ENCODE peak calls at places on chromosomes 1 and 21, in six cellular contexts. One of them, this sample, is unnamed.

GRCh38 chr1:235843458-235843857 is 23.2 kb downstream of the LYST start:
- DNase-seq in spleen: no peak
- DNase-seq in breast epithelium: no peak
- DNase-seq in esophagus squamous epithelium: no peak
- DNase-seq in IMR-90: peak; percentile 68
- DNase-seq in uterus: no peak
- DNase-seq in this sample: no peak

GRCh38 chr1:18927082-18927653 is 24.8 kb upstream of the ALDH4A1 start:
- DNase-seq in spleen: peak; percentile 88
- DNase-seq in breast epithelium: no peak
- DNase-seq in esophagus squamous epithelium: no peak
- DNase-seq in IMR-90: no peak
- DNase-seq in uterus: no peak
- DNase-seq in this sample: no peak

GRCh38 chr1:218742478-218743260 is 397.5 kb downstream of the TGFB2 start:
- DNase-seq in spleen: no peak
- DNase-seq in breast epithelium: no peak
- DNase-seq in esophagus squamous epithelium: no peak
- DNase-seq in IMR-90: no peak
- DNase-seq in uterus: no peak
- DNase-seq in this sample: no peak

GRCh38 chr1:161066694-161067093 is 3.0 kb downstream of the ARHGAP30 start:
- DNase-seq in spleen: no peak
- DNase-seq in breast epithelium: no peak
- DNase-seq in esophagus squamous epithelium: no peak
- DNase-seq in IMR-90: no peak
- DNase-seq in uterus: no peak
- DNase-seq in this sample: no peak

GRCh38 chr1:39623053-39623452 is 16.4 kb downstream of the HEYL start:
- DNase-seq in spleen: no peak
- DNase-seq in breast epithelium: no peak
- DNase-seq in esophagus squamous epithelium: no peak
- DNase-seq in IMR-90: no peak
- DNase-seq in uterus: peak; percentile 47
- DNase-seq in this sample: peak; percentile 65

GRCh38 chr1:180231506-180232420 is 1.7 kb downstream of the LHX4 start:
- DNase-seq in spleen: no peak
- DNase-seq in breast epithelium: no peak
- DNase-seq in esophagus squamous epithelium: no peak
- DNase-seq in IMR-90: peak; percentile 45
- DNase-seq in uterus: no peak
- DNase-seq in this sample: no peak

GRCh38 chr1:78491311-78492071 is 717 bp downstream of the PTGFR start:
- DNase-seq in spleen: no peak
- DNase-seq in breast epithelium: no peak
- DNase-seq in esophagus squamous epithelium: no peak
- DNase-seq in IMR-90: peak; percentile 61
- DNase-seq in uterus: peak; percentile 64
- DNase-seq in this sample: no peak

GRCh38 chr1:54287821-54288220 is 87.9 kb downstream of the MRPL37 start:
- DNase-seq in spleen: no peak
- DNase-seq in breast epithelium: no peak
- DNase-seq in esophagus squamous epithelium: no peak
- DNase-seq in IMR-90: peak; percentile 63
- DNase-seq in uterus: no peak
- DNase-seq in this sample: peak; percentile 71

GRCh38 chr1:190376067-190376466 is 101.6 kb downstream of the BRINP3 start:
- DNase-seq in spleen: no peak
- DNase-seq in breast epithelium: no peak
- DNase-seq in esophagus squamous epithelium: no peak
- DNase-seq in IMR-90: no peak
- DNase-seq in uterus: no peak
- DNase-seq in this sample: no peak

GRCh38 chr1:150150511-150151021 is 850 bp downstream of the PLEKHO1 start:
- DNase-seq in spleen: peak; percentile 88
- DNase-seq in breast epithelium: no peak
- DNase-seq in esophagus squamous epithelium: no peak
- DNase-seq in IMR-90: no peak
- DNase-seq in uterus: peak; percentile 58
- DNase-seq in this sample: no peak

GRCh38 chr1:67771152-67771551 is 62.1 kb downstream of the GNG12 start:
- DNase-seq in spleen: no peak
- DNase-seq in breast epithelium: no peak
- DNase-seq in esophagus squamous epithelium: no peak
- DNase-seq in IMR-90: peak; percentile 92
- DNase-seq in uterus: no peak
- DNase-seq in this sample: no peak

GRCh38 chr1:119794230-119794629 is 17.0 kb downstream of the REG4 start:
- DNase-seq in spleen: no peak
- DNase-seq in breast epithelium: no peak
- DNase-seq in esophagus squamous epithelium: no peak
- DNase-seq in IMR-90: no peak
- DNase-seq in uterus: no peak
- DNase-seq in this sample: no peak

GRCh38 chr1:29711582-29712274 is 475.4 kb downstream of the PTPRU start:
- DNase-seq in spleen: no peak
- DNase-seq in breast epithelium: no peak
- DNase-seq in esophagus squamous epithelium: no peak
- DNase-seq in IMR-90: peak; percentile 78
- DNase-seq in uterus: no peak
- DNase-seq in this sample: no peak

GRCh38 chr21:37257967-37258877 is 8.9 kb downstream of the VPS26C start:
- DNase-seq in spleen: peak; percentile 88
- DNase-seq in breast epithelium: peak; percentile 37
- DNase-seq in esophagus squamous epithelium: no peak
- DNase-seq in IMR-90: peak; percentile 36
- DNase-seq in uterus: peak; percentile 48
- DNase-seq in this sample: peak; percentile 7
- H3K27me3 ChIP-seq in spleen: no peaks in the 10 kb centered on the region
- H3K27me3 ChIP-seq in breast epithelium: no peaks in the 10 kb centered on the region
- H3K27me3 ChIP-seq in esophagus squamous epithelium: no peaks in the 10 kb centered on the region
- H3K27me3 ChIP-seq in IMR-90: no peaks in the 10 kb centered on the region
- H3K27me3 ChIP-seq in uterus: no peaks in the 10 kb centered on the region
- H3K27me3 ChIP-seq in this sample: no peaks in the 10 kb centered on the region

DNA sequence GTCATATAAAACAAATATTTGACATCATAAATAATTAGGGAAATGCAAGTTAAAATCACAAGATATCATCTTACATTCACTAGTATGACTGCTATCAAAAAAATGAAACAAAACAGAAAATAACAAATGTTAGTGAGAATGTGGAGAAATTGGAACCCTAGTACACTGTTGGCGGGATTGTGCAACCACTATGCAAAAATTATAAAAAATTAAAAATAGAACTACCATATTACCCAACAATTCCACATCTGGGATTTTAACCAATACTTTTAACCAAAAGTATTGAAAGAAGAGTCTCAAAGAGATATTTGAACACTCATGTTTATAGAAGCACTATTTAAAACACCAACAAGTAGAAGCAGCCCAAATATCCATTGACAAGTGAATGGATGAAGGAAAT is 797.2 kb upstream of the ADAMTS5 start:
- DNase-seq in spleen: no peak
- DNase-seq in breast epithelium: no peak
- DNase-seq in esophagus squamous epithelium: no peak
- DNase-seq in IMR-90: no peak
- DNase-seq in uterus: no peak
- DNase-seq in this sample: no peak
- H3K9me3 ChIP-seq in spleen: no peaks in the 10 kb centered on the region
- H3K9me3 ChIP-seq in breast epithelium: no peaks in the 10 kb centered on the region
- H3K9me3 ChIP-seq in esophagus squamous epithelium: no peaks in the 10 kb centered on the region
- H3K9me3 ChIP-seq in IMR-90: no peaks in the 10 kb centered on the region
- H3K9me3 ChIP-seq in uterus: no peaks in the 10 kb centered on the region
- H3K9me3 ChIP-seq in this sample: no peaks in the 10 kb centered on the region

GRCh38 chr21:42859891-42860230 is 19.5 kb downstream of the WDR4 start:
- DNase-seq in spleen: no peak
- DNase-seq in breast epithelium: no peak
- DNase-seq in esophagus squamous epithelium: no peak
- DNase-seq in IMR-90: no peak
- DNase-seq in uterus: no peak
- DNase-seq in this sample: no peak
- TF ChIP-seq POLR2A in spleen: no peak
- TF ChIP-seq POLR2A in breast epithelium: no peak
- TF ChIP-seq POLR2A in esophagus squamous epithelium: no peak
- TF ChIP-seq POLR2A in IMR-90: no peak
- TF ChIP-seq POLR2A in uterus: no peak
- TF ChIP-seq POLR2A in this sample: no peak

GRCh38 chr21:33061233-33061632 is 8.7 kb upstream of the OLIG1 start:
- DNase-seq in spleen: no peak
- DNase-seq in breast epithelium: no peak
- DNase-seq in esophagus squamous epithelium: no peak
- DNase-seq in IMR-90: no peak
- DNase-seq in uterus: no peak
- DNase-seq in this sample: no peak

GRCh38 chr21:33067045-33067444 is 2.9 kb upstream of the OLIG1 start:
- DNase-seq in spleen: no peak
- DNase-seq in breast epithelium: no peak
- DNase-seq in esophagus squamous epithelium: no peak
- DNase-seq in IMR-90: no peak
- DNase-seq in uterus: no peak
- DNase-seq in this sample: no peak

GRCh38 chr21:33063365-33063883 is 6.5 kb upstream of the OLIG1 start:
- DNase-seq in spleen: no peak
- DNase-seq in breast epithelium: no peak
- DNase-seq in esophagus squamous epithelium: no peak
- DNase-seq in IMR-90: no peak
- DNase-seq in uterus: no peak
- DNase-seq in this sample: no peak

GRCh38 chr21:33064623-33064996 is 5.3 kb upstream of the OLIG1 start:
- DNase-seq in spleen: no peak
- DNase-seq in breast epithelium: no peak
- DNase-seq in esophagus squamous epithelium: no peak
- DNase-seq in IMR-90: no peak
- DNase-seq in uterus: no peak
- DNase-seq in this sample: no peak

DNA sequence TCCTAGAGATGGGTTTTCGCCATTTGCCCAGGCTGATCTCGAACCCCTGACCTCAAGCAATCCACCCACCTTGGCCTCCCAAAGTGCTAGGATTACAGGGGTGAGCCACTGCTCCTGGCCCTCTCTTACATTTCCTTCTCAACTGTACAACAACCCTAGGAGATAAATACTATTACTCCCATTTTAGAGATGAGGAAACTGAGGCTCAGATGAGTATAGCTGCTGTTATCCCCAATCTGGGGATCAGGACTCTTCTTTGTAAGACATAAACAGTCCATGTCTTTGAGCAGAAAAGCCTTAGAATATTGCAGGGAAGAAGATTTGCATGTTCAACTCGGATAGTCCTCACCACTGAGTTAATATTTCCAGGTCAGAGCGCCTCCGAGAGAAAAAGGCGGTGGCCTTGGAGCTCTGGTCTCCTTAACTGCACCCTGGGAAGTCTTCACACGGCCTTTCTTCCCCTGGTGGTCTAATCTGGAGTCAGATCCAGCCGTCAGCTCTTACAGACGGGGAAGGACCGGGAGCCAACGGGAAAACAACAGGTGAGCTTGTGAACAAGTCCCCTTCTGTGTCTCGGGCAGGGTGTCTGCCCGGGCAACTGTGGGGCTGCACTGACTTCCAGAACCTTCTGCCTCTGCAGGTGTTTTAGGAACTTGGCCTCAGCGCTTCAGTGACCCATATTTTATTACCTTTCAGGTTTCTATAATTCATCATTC is 5.9 kb upstream of the OLIG1 start:
- DNase-seq in spleen: no peak
- DNase-seq in breast epithelium: no peak
- DNase-seq in esophagus squamous epithelium: no peak
- DNase-seq in IMR-90: no peak
- DNase-seq in uterus: no peak
- DNase-seq in this sample: no peak
- H3K27me3 ChIP-seq in spleen: peaks cover 31% of the 10 kb centered on the region
- H3K27me3 ChIP-seq in breast epithelium: no peaks in the 10 kb centered on the region
- H3K27me3 ChIP-seq in esophagus squamous epithelium: no peaks in the 10 kb centered on the region
- H3K27me3 ChIP-seq in IMR-90: peaks cover 69% of the 10 kb centered on the region
- H3K27me3 ChIP-seq in uterus: no peaks in the 10 kb centered on the region
- H3K27me3 ChIP-seq in this sample: no peaks in the 10 kb centered on the region

GRCh38 chr1:97061604-97062003 is 340.0 kb downstream of the PTBP2 start:
- DNase-seq in spleen: no peak
- DNase-seq in breast epithelium: no peak
- DNase-seq in esophagus squamous epithelium: no peak
- DNase-seq in IMR-90: no peak
- DNase-seq in uterus: no peak
- DNase-seq in this sample: no peak

GRCh38 chr1:97053275-97053674 is 331.7 kb downstream of the PTBP2 start:
- DNase-seq in spleen: no peak
- DNase-seq in breast epithelium: no peak
- DNase-seq in esophagus squamous epithelium: no peak
- DNase-seq in IMR-90: no peak
- DNase-seq in uterus: no peak
- DNase-seq in this sample: no peak

GRCh38 chr1:97050501-97050900 is 328.9 kb downstream of the PTBP2 start:
- DNase-seq in spleen: no peak
- DNase-seq in breast epithelium: no peak
- DNase-seq in esophagus squamous epithelium: no peak
- DNase-seq in IMR-90: peak; percentile 59
- DNase-seq in uterus: no peak
- DNase-seq in this sample: no peak

GRCh38 chr1:97051823-97052222 is 330.2 kb downstream of the PTBP2 start:
- DNase-seq in spleen: no peak
- DNase-seq in breast epithelium: no peak
- DNase-seq in esophagus squamous epithelium: no peak
- DNase-seq in IMR-90: no peak
- DNase-seq in uterus: no peak
- DNase-seq in this sample: no peak

DNA sequence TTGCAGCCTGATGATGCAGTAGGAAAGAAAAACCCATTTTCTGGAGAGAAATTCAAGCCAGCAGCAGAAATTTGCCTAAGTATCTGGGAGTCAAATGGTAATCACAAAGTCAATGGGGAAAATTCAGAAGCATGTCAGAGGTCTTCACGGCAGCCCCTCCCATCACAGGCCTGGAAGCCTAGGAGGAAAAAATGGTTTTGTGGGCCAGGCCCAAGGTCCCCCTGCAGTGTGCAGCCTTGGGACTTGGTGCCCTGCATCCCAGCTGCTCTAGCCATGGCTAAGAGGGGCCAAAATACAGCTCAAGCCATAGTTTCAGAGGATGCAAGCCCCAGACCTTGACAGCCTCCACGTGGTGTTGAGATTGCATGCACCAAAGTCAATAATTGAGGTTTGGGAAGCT is 334.8 kb downstream of the PTBP2 start:
- DNase-seq in spleen: no peak
- DNase-seq in breast epithelium: no peak
- DNase-seq in esophagus squamous epithelium: no peak
- DNase-seq in IMR-90: no peak
- DNase-seq in uterus: no peak
- DNase-seq in this sample: no peak
- H3K9me3 ChIP-seq in spleen: peaks cover 17% of the 10 kb centered on the region
- H3K9me3 ChIP-seq in breast epithelium: peaks cover 13% of the 10 kb centered on the region
- H3K9me3 ChIP-seq in esophagus squamous epithelium: no peaks in the 10 kb centered on the region
- H3K9me3 ChIP-seq in IMR-90: peaks cover 9% of the 10 kb centered on the region
- H3K9me3 ChIP-seq in uterus: no peaks in the 10 kb centered on the region
- H3K9me3 ChIP-seq in this sample: no peaks in the 10 kb centered on the region

DNA sequence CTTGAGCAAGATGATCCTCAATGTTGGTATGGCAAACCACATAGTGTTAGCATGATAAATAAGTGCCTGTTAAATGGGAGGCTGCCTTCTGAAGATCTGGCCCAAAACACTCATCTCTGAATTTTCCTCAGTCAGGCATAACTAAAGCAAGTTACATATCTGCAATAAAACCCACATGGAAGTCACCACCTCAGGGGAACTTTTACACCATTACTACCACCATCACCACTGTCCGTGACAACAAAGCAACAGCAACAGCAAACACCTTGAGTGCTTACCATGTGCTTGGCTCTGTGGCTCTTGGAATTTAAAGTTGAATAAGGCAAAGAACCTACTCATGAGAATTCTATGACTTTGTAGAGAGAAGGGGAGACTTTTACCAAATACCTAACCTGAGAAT is 233.0 kb downstream of the ASTN1 start:
- DNase-seq in spleen: no peak
- DNase-seq in breast epithelium: no peak
- DNase-seq in esophagus squamous epithelium: no peak
- DNase-seq in IMR-90: no peak
- DNase-seq in uterus: no peak
- DNase-seq in this sample: no peak
- TF ChIP-seq POLR2A in spleen: no peak
- TF ChIP-seq POLR2A in breast epithelium: no peak
- TF ChIP-seq POLR2A in esophagus squamous epithelium: no peak
- TF ChIP-seq POLR2A in IMR-90: no peak
- TF ChIP-seq POLR2A in uterus: no peak
- TF ChIP-seq POLR2A in this sample: no peak